ENCODE peak calls at places on chromosomes 12 and 14, in nine cellular contexts. One of them, this sample, is unnamed.

GRCh38 chr14:74501135-74501614 is 7.6 kb downstream of the ISCA2 start:
- DNase-seq in stimulated activated CD8-positive, alpha-beta memory T cell treated with anti-CD3 and anti-CD28 coated beads, Interleukin-4, amount 100 ng/mL, for 24 hours: no peak
- DNase-seq in RPMI7951: peak; percentile 47
- DNase-seq in suprapubic skin: no peak
- DNase-seq in T-cell: no peak
- DNase-seq in activated CD4-positive, CD25-positive, alpha-beta regulatory T cell treated with anti-CD3 and anti-CD28 coated beads, Interleukin-2, amount 50 U/mL, for 72 hours: no peak
- DNase-seq in adrenal gland: peak; percentile 89
- DNase-seq in activated T-helper 1 cell treated with Interleukin-2 at 50 U/mL for 16 hours: no peak
- DNase-seq in hippocampal formation: peak; percentile 35
- DNase-seq in this sample: peak; percentile 68

GRCh38 chr12:133233993-133234564 is 1.6 kb downstream of the ANHX start:
- DNase-seq in adrenal gland: no peak
- DNase-seq in suprapubic skin: no peak
- DNase-seq in RPMI7951: no peak
- DNase-seq in hippocampal formation: no peak
- DNase-seq in activated CD4-positive, CD25-positive, alpha-beta regulatory T cell treated with anti-CD3 and anti-CD28 coated beads, Interleukin-2, amount 50 U/mL, for 72 hours: no peak
- DNase-seq in T-cell: no peak
- DNase-seq in stimulated activated CD8-positive, alpha-beta memory T cell treated with anti-CD3 and anti-CD28 coated beads, Interleukin-4, amount 100 ng/mL, for 24 hours: no peak
- DNase-seq in activated T-helper 1 cell treated with Interleukin-2 at 50 U/mL for 16 hours: no peak
- DNase-seq in this sample: no peak

GRCh38 chr12:8026282-8026637 is 6.3 kb upstream of the FOXJ2 start:
- DNase-seq in adrenal gland: no peak
- DNase-seq in activated CD4-positive, CD25-positive, alpha-beta regulatory T cell treated with anti-CD3 and anti-CD28 coated beads, Interleukin-2, amount 50 U/mL, for 72 hours: no peak
- DNase-seq in activated T-helper 1 cell treated with Interleukin-2 at 50 U/mL for 16 hours: no peak
- DNase-seq in hippocampal formation: no peak
- DNase-seq in suprapubic skin: no peak
- DNase-seq in stimulated activated CD8-positive, alpha-beta memory T cell treated with anti-CD3 and anti-CD28 coated beads, Interleukin-4, amount 100 ng/mL, for 24 hours: no peak
- DNase-seq in T-cell: no peak
- DNase-seq in RPMI7951: no peak
- DNase-seq in this sample: no peak

GRCh38 chr14:36660736-36661505 is 739 bp upstream of the PAX9 start:
- DNase-seq in hippocampal formation: no peak
- DNase-seq in adrenal gland: no peak
- DNase-seq in RPMI7951: no peak
- DNase-seq in stimulated activated CD8-positive, alpha-beta memory T cell treated with anti-CD3 and anti-CD28 coated beads, Interleukin-4, amount 100 ng/mL, for 24 hours: no peak
- DNase-seq in activated CD4-positive, CD25-positive, alpha-beta regulatory T cell treated with anti-CD3 and anti-CD28 coated beads, Interleukin-2, amount 50 U/mL, for 72 hours: no peak
- DNase-seq in activated T-helper 1 cell treated with Interleukin-2 at 50 U/mL for 16 hours: no peak
- DNase-seq in T-cell: no peak
- DNase-seq in suprapubic skin: peak; percentile 61
- DNase-seq in this sample: no peak

GRCh38 chr12:26527702-26528101 is 305.3 kb downstream of the ITPR2 start:
- DNase-seq in T-cell: no peak
- DNase-seq in hippocampal formation: no peak
- DNase-seq in suprapubic skin: no peak
- DNase-seq in stimulated activated CD8-positive, alpha-beta memory T cell treated with anti-CD3 and anti-CD28 coated beads, Interleukin-4, amount 100 ng/mL, for 24 hours: no peak
- DNase-seq in activated T-helper 1 cell treated with Interleukin-2 at 50 U/mL for 16 hours: no peak
- DNase-seq in RPMI7951: no peak
- DNase-seq in adrenal gland: no peak
- DNase-seq in activated CD4-positive, CD25-positive, alpha-beta regulatory T cell treated with anti-CD3 and anti-CD28 coated beads, Interleukin-2, amount 50 U/mL, for 72 hours: no peak
- DNase-seq in this sample: no peak

GRCh38 chr14:60958146-60958545 is 22.7 kb downstream of the TRMT5 start:
- DNase-seq in T-cell: no peak
- DNase-seq in activated T-helper 1 cell treated with Interleukin-2 at 50 U/mL for 16 hours: no peak
- DNase-seq in adrenal gland: no peak
- DNase-seq in activated CD4-positive, CD25-positive, alpha-beta regulatory T cell treated with anti-CD3 and anti-CD28 coated beads, Interleukin-2, amount 50 U/mL, for 72 hours: no peak
- DNase-seq in hippocampal formation: no peak
- DNase-seq in RPMI7951: no peak
- DNase-seq in stimulated activated CD8-positive, alpha-beta memory T cell treated with anti-CD3 and anti-CD28 coated beads, Interleukin-4, amount 100 ng/mL, for 24 hours: no peak
- DNase-seq in suprapubic skin: no peak
- DNase-seq in this sample: no peak

GRCh38 chr12:9925746-9926393 is 6.3 kb downstream of the CLEC2A start:
- DNase-seq in adrenal gland: peak; percentile 17
- DNase-seq in stimulated activated CD8-positive, alpha-beta memory T cell treated with anti-CD3 and anti-CD28 coated beads, Interleukin-4, amount 100 ng/mL, for 24 hours: no peak
- DNase-seq in activated CD4-positive, CD25-positive, alpha-beta regulatory T cell treated with anti-CD3 and anti-CD28 coated beads, Interleukin-2, amount 50 U/mL, for 72 hours: no peak
- DNase-seq in suprapubic skin: no peak
- DNase-seq in T-cell: no peak
- DNase-seq in hippocampal formation: no peak
- DNase-seq in RPMI7951: peak; percentile 33
- DNase-seq in activated T-helper 1 cell treated with Interleukin-2 at 50 U/mL for 16 hours: no peak
- DNase-seq in this sample: no peak

GRCh38 chr14:25049559-25050493 is at the start of gene STXBP6:
- DNase-seq in adrenal gland: peak; percentile 49
- DNase-seq in suprapubic skin: peak; percentile 80
- DNase-seq in T-cell: no peak
- DNase-seq in activated CD4-positive, CD25-positive, alpha-beta regulatory T cell treated with anti-CD3 and anti-CD28 coated beads, Interleukin-2, amount 50 U/mL, for 72 hours: no peak
- DNase-seq in stimulated activated CD8-positive, alpha-beta memory T cell treated with anti-CD3 and anti-CD28 coated beads, Interleukin-4, amount 100 ng/mL, for 24 hours: no peak
- DNase-seq in RPMI7951: peak; percentile 67
- DNase-seq in activated T-helper 1 cell treated with Interleukin-2 at 50 U/mL for 16 hours: no peak
- DNase-seq in hippocampal formation: peak; percentile 78
- DNase-seq in this sample: peak; percentile 89

GRCh38 chr14:105255021-105255507 is 6.7 kb downstream of the BTBD6 start:
- DNase-seq in T-cell: no peak
- DNase-seq in RPMI7951: peak; percentile 88
- DNase-seq in adrenal gland: no peak
- DNase-seq in activated T-helper 1 cell treated with Interleukin-2 at 50 U/mL for 16 hours: no peak
- DNase-seq in suprapubic skin: no peak
- DNase-seq in stimulated activated CD8-positive, alpha-beta memory T cell treated with anti-CD3 and anti-CD28 coated beads, Interleukin-4, amount 100 ng/mL, for 24 hours: no peak
- DNase-seq in activated CD4-positive, CD25-positive, alpha-beta regulatory T cell treated with anti-CD3 and anti-CD28 coated beads, Interleukin-2, amount 50 U/mL, for 72 hours: no peak
- DNase-seq in hippocampal formation: no peak
- DNase-seq in this sample: no peak

GRCh38 chr14:77097006-77097688 is 911 bp upstream of the CIPC start:
- DNase-seq in hippocampal formation: no peak
- DNase-seq in activated T-helper 1 cell treated with Interleukin-2 at 50 U/mL for 16 hours: no peak
- DNase-seq in suprapubic skin: no peak
- DNase-seq in T-cell: no peak
- DNase-seq in adrenal gland: no peak
- DNase-seq in RPMI7951: peak; percentile 25
- DNase-seq in activated CD4-positive, CD25-positive, alpha-beta regulatory T cell treated with anti-CD3 and anti-CD28 coated beads, Interleukin-2, amount 50 U/mL, for 72 hours: no peak
- DNase-seq in stimulated activated CD8-positive, alpha-beta memory T cell treated with anti-CD3 and anti-CD28 coated beads, Interleukin-4, amount 100 ng/mL, for 24 hours: no peak
- DNase-seq in this sample: no peak

GRCh38 chr12:124504273-124505000 is 63.0 kb downstream of the NCOR2 start:
- DNase-seq in activated CD4-positive, CD25-positive, alpha-beta regulatory T cell treated with anti-CD3 and anti-CD28 coated beads, Interleukin-2, amount 50 U/mL, for 72 hours: no peak
- DNase-seq in T-cell: no peak
- DNase-seq in adrenal gland: no peak
- DNase-seq in RPMI7951: no peak
- DNase-seq in activated T-helper 1 cell treated with Interleukin-2 at 50 U/mL for 16 hours: no peak
- DNase-seq in suprapubic skin: no peak
- DNase-seq in stimulated activated CD8-positive, alpha-beta memory T cell treated with anti-CD3 and anti-CD28 coated beads, Interleukin-4, amount 100 ng/mL, for 24 hours: no peak
- DNase-seq in hippocampal formation: no peak
- DNase-seq in this sample: peak; percentile 48

GRCh38 chr12:59780605-59781135 is 184.8 kb downstream of the SLC16A7 start:
- DNase-seq in T-cell: no peak
- DNase-seq in hippocampal formation: peak; percentile 7
- DNase-seq in suprapubic skin: no peak
- DNase-seq in activated T-helper 1 cell treated with Interleukin-2 at 50 U/mL for 16 hours: no peak
- DNase-seq in stimulated activated CD8-positive, alpha-beta memory T cell treated with anti-CD3 and anti-CD28 coated beads, Interleukin-4, amount 100 ng/mL, for 24 hours: no peak
- DNase-seq in RPMI7951: peak; percentile 47
- DNase-seq in activated CD4-positive, CD25-positive, alpha-beta regulatory T cell treated with anti-CD3 and anti-CD28 coated beads, Interleukin-2, amount 50 U/mL, for 72 hours: no peak
- DNase-seq in adrenal gland: peak; percentile 30
- DNase-seq in this sample: no peak

GRCh38 chr12:63918788-63919300 is 74.3 kb downstream of the SRGAP1 start:
- DNase-seq in RPMI7951: peak; percentile 77
- DNase-seq in activated CD4-positive, CD25-positive, alpha-beta regulatory T cell treated with anti-CD3 and anti-CD28 coated beads, Interleukin-2, amount 50 U/mL, for 72 hours: no peak
- DNase-seq in suprapubic skin: no peak
- DNase-seq in activated T-helper 1 cell treated with Interleukin-2 at 50 U/mL for 16 hours: no peak
- DNase-seq in stimulated activated CD8-positive, alpha-beta memory T cell treated with anti-CD3 and anti-CD28 coated beads, Interleukin-4, amount 100 ng/mL, for 24 hours: no peak
- DNase-seq in hippocampal formation: no peak
- DNase-seq in T-cell: no peak
- DNase-seq in adrenal gland: no peak
- DNase-seq in this sample: no peak

GRCh38 chr14:82094819-82095218 is 561.2 kb upstream of the SEL1L start:
- DNase-seq in activated CD4-positive, CD25-positive, alpha-beta regulatory T cell treated with anti-CD3 and anti-CD28 coated beads, Interleukin-2, amount 50 U/mL, for 72 hours: no peak
- DNase-seq in activated T-helper 1 cell treated with Interleukin-2 at 50 U/mL for 16 hours: no peak
- DNase-seq in stimulated activated CD8-positive, alpha-beta memory T cell treated with anti-CD3 and anti-CD28 coated beads, Interleukin-4, amount 100 ng/mL, for 24 hours: no peak
- DNase-seq in T-cell: no peak
- DNase-seq in hippocampal formation: no peak
- DNase-seq in RPMI7951: no peak
- DNase-seq in suprapubic skin: no peak
- DNase-seq in adrenal gland: no peak
- DNase-seq in this sample: no peak

GRCh38 chr14:37709419-37710195 is 114.2 kb downstream of the TTC6 start:
- DNase-seq in activated CD4-positive, CD25-positive, alpha-beta regulatory T cell treated with anti-CD3 and anti-CD28 coated beads, Interleukin-2, amount 50 U/mL, for 72 hours: no peak
- DNase-seq in activated T-helper 1 cell treated with Interleukin-2 at 50 U/mL for 16 hours: no peak
- DNase-seq in stimulated activated CD8-positive, alpha-beta memory T cell treated with anti-CD3 and anti-CD28 coated beads, Interleukin-4, amount 100 ng/mL, for 24 hours: no peak
- DNase-seq in adrenal gland: no peak
- DNase-seq in suprapubic skin: no peak
- DNase-seq in T-cell: no peak
- DNase-seq in RPMI7951: no peak
- DNase-seq in hippocampal formation: no peak
- DNase-seq in this sample: no peak

GRCh38 chr12:79935624-79936040 is 735 bp upstream of the PPP1R12A start:
- DNase-seq in T-cell: no peak
- DNase-seq in suprapubic skin: no peak
- DNase-seq in stimulated activated CD8-positive, alpha-beta memory T cell treated with anti-CD3 and anti-CD28 coated beads, Interleukin-4, amount 100 ng/mL, for 24 hours: no peak
- DNase-seq in activated T-helper 1 cell treated with Interleukin-2 at 50 U/mL for 16 hours: no peak
- DNase-seq in hippocampal formation: no peak
- DNase-seq in RPMI7951: peak; percentile 40
- DNase-seq in adrenal gland: no peak
- DNase-seq in activated CD4-positive, CD25-positive, alpha-beta regulatory T cell treated with anti-CD3 and anti-CD28 coated beads, Interleukin-2, amount 50 U/mL, for 72 hours: no peak
- DNase-seq in this sample: no peak

GRCh38 chr14:100107236-100107635 is 42.0 kb downstream of the EVL start:
- DNase-seq in suprapubic skin: peak; percentile 43
- DNase-seq in RPMI7951: no peak
- DNase-seq in activated CD4-positive, CD25-positive, alpha-beta regulatory T cell treated with anti-CD3 and anti-CD28 coated beads, Interleukin-2, amount 50 U/mL, for 72 hours: no peak
- DNase-seq in T-cell: no peak
- DNase-seq in activated T-helper 1 cell treated with Interleukin-2 at 50 U/mL for 16 hours: no peak
- DNase-seq in stimulated activated CD8-positive, alpha-beta memory T cell treated with anti-CD3 and anti-CD28 coated beads, Interleukin-4, amount 100 ng/mL, for 24 hours: no peak
- DNase-seq in hippocampal formation: no peak
- DNase-seq in adrenal gland: no peak
- DNase-seq in this sample: no peak

GRCh38 chr12:19654630-19655384 is 215.5 kb downstream of the AEBP2 start:
- DNase-seq in suprapubic skin: no peak
- DNase-seq in hippocampal formation: no peak
- DNase-seq in adrenal gland: no peak
- DNase-seq in RPMI7951: no peak
- DNase-seq in activated T-helper 1 cell treated with Interleukin-2 at 50 U/mL for 16 hours: no peak
- DNase-seq in stimulated activated CD8-positive, alpha-beta memory T cell treated with anti-CD3 and anti-CD28 coated beads, Interleukin-4, amount 100 ng/mL, for 24 hours: no peak
- DNase-seq in activated CD4-positive, CD25-positive, alpha-beta regulatory T cell treated with anti-CD3 and anti-CD28 coated beads, Interleukin-2, amount 50 U/mL, for 72 hours: no peak
- DNase-seq in T-cell: no peak
- DNase-seq in this sample: no peak

GRCh38 chr12:130929363-130929762 is 24.3 kb upstream of the ADGRD1 start:
- DNase-seq in suprapubic skin: no peak
- DNase-seq in hippocampal formation: no peak
- DNase-seq in activated CD4-positive, CD25-positive, alpha-beta regulatory T cell treated with anti-CD3 and anti-CD28 coated beads, Interleukin-2, amount 50 U/mL, for 72 hours: no peak
- DNase-seq in adrenal gland: no peak
- DNase-seq in RPMI7951: no peak
- DNase-seq in stimulated activated CD8-positive, alpha-beta memory T cell treated with anti-CD3 and anti-CD28 coated beads, Interleukin-4, amount 100 ng/mL, for 24 hours: no peak
- DNase-seq in T-cell: no peak
- DNase-seq in activated T-helper 1 cell treated with Interleukin-2 at 50 U/mL for 16 hours: no peak
- DNase-seq in this sample: no peak

GRCh38 chr14:97458302-97459137 is 661.3 kb downstream of the VRK1 start:
- DNase-seq in adrenal gland: peak; percentile 13
- DNase-seq in hippocampal formation: peak; percentile 49
- DNase-seq in T-cell: peak; percentile 74
- DNase-seq in activated T-helper 1 cell treated with Interleukin-2 at 50 U/mL for 16 hours: peak; percentile 67
- DNase-seq in suprapubic skin: peak; percentile 54
- DNase-seq in stimulated activated CD8-positive, alpha-beta memory T cell treated with anti-CD3 and anti-CD28 coated beads, Interleukin-4, amount 100 ng/mL, for 24 hours: peak; percentile 57
- DNase-seq in RPMI7951: peak; percentile 24
- DNase-seq in activated CD4-positive, CD25-positive, alpha-beta regulatory T cell treated with anti-CD3 and anti-CD28 coated beads, Interleukin-2, amount 50 U/mL, for 72 hours: peak; percentile 77
- DNase-seq in this sample: peak; percentile 37